ENCODE peak calls at places on chromosomes 13 and 19, in nine cellular contexts. One of them, this sample, is unnamed.

GRCh38 chr19:23071087-23071511 is 45.7 kb upstream of the ZNF730 start:
- DNase-seq in COR-L47: no peak
- DNase-seq in NCI-H1436: no peak
- DNase-seq in CD4-positive, CD25-positive, alpha-beta regulatory T cell: no peak
- DNase-seq in ELR: peak; percentile 49
- DNase-seq in Calu3: no peak
- DNase-seq in stimulated activated naive CD4-positive, alpha-beta T cell: no peak
- DNase-seq in activated T-cell treated with anti-CD3 and anti-CD28 coated beads for 1 hour: no peak
- DNase-seq in adrenal gland: no peak
- DNase-seq in this sample: peak; percentile 70

GRCh38 chr13:72504026-72504925 is 223.2 kb downstream of the MZT1 start:
- DNase-seq in adrenal gland: no peak
- DNase-seq in stimulated activated naive CD4-positive, alpha-beta T cell: no peak
- DNase-seq in Calu3: no peak
- DNase-seq in activated T-cell treated with anti-CD3 and anti-CD28 coated beads for 1 hour: no peak
- DNase-seq in COR-L47: no peak
- DNase-seq in NCI-H1436: no peak
- DNase-seq in ELR: no peak
- DNase-seq in CD4-positive, CD25-positive, alpha-beta regulatory T cell: no peak
- DNase-seq in this sample: no peak

GRCh38 chr19:4052114-4052992 is 14.3 kb downstream of the ZBTB7A start:
- DNase-seq in Calu3: peak; percentile 93
- DNase-seq in CD4-positive, CD25-positive, alpha-beta regulatory T cell: no peak
- DNase-seq in activated T-cell treated with anti-CD3 and anti-CD28 coated beads for 1 hour: no peak
- DNase-seq in adrenal gland: peak; percentile 89
- DNase-seq in COR-L47: no peak
- DNase-seq in stimulated activated naive CD4-positive, alpha-beta T cell: no peak
- DNase-seq in NCI-H1436: no peak
- DNase-seq in ELR: peak; percentile 76
- DNase-seq in this sample: peak; percentile 87

GRCh38 chr19:48190288-48191284 is 20.1 kb downstream of the ZSWIM9 start:
- DNase-seq in adrenal gland: peak; percentile 66
- DNase-seq in ELR: peak; percentile 51
- DNase-seq in stimulated activated naive CD4-positive, alpha-beta T cell: peak; percentile 23
- DNase-seq in COR-L47: peak; percentile 98
- DNase-seq in activated T-cell treated with anti-CD3 and anti-CD28 coated beads for 1 hour: no peak
- DNase-seq in Calu3: peak; percentile 86
- DNase-seq in CD4-positive, CD25-positive, alpha-beta regulatory T cell: peak; percentile 55
- DNase-seq in NCI-H1436: peak; percentile 97
- DNase-seq in this sample: no peak

GRCh38 chr13:90305796-90306195 is 1041.7 kb upstream of the MIR17HG start:
- DNase-seq in stimulated activated naive CD4-positive, alpha-beta T cell: no peak
- DNase-seq in NCI-H1436: no peak
- DNase-seq in Calu3: no peak
- DNase-seq in ELR: no peak
- DNase-seq in activated T-cell treated with anti-CD3 and anti-CD28 coated beads for 1 hour: no peak
- DNase-seq in COR-L47: no peak
- DNase-seq in adrenal gland: no peak
- DNase-seq in CD4-positive, CD25-positive, alpha-beta regulatory T cell: no peak
- DNase-seq in this sample: no peak

GRCh38 chr19:17336872-17337674 is at the start of gene GTPBP3:
- DNase-seq in Calu3: peak; percentile 93
- DNase-seq in COR-L47: peak; percentile 99
- DNase-seq in NCI-H1436: peak; percentile 99
- DNase-seq in CD4-positive, CD25-positive, alpha-beta regulatory T cell: peak; percentile 99
- DNase-seq in activated T-cell treated with anti-CD3 and anti-CD28 coated beads for 1 hour: peak; percentile 94
- DNase-seq in adrenal gland: peak; percentile 99
- DNase-seq in stimulated activated naive CD4-positive, alpha-beta T cell: peak; percentile 90
- DNase-seq in ELR: peak; percentile 100
- DNase-seq in this sample: peak; percentile 98

GRCh38 chr19:44785271-44785670 is 7.6 kb downstream of the CBLC start:
- DNase-seq in CD4-positive, CD25-positive, alpha-beta regulatory T cell: no peak
- DNase-seq in adrenal gland: no peak
- DNase-seq in ELR: no peak
- DNase-seq in stimulated activated naive CD4-positive, alpha-beta T cell: no peak
- DNase-seq in activated T-cell treated with anti-CD3 and anti-CD28 coated beads for 1 hour: no peak
- DNase-seq in Calu3: no peak
- DNase-seq in COR-L47: no peak
- DNase-seq in NCI-H1436: no peak
- DNase-seq in this sample: no peak

GRCh38 chr13:111629933-111630332 is 309.5 kb downstream of the TEX29 start:
- DNase-seq in Calu3: no peak
- DNase-seq in adrenal gland: no peak
- DNase-seq in ELR: no peak
- DNase-seq in activated T-cell treated with anti-CD3 and anti-CD28 coated beads for 1 hour: no peak
- DNase-seq in stimulated activated naive CD4-positive, alpha-beta T cell: no peak
- DNase-seq in CD4-positive, CD25-positive, alpha-beta regulatory T cell: no peak
- DNase-seq in NCI-H1436: peak; percentile 59
- DNase-seq in COR-L47: peak; percentile 49
- DNase-seq in this sample: no peak

GRCh38 chr19:54551293-54551692 is 22.3 kb upstream of the LILRA2 start:
- DNase-seq in NCI-H1436: no peak
- DNase-seq in ELR: no peak
- DNase-seq in activated T-cell treated with anti-CD3 and anti-CD28 coated beads for 1 hour: no peak
- DNase-seq in COR-L47: no peak
- DNase-seq in adrenal gland: no peak
- DNase-seq in CD4-positive, CD25-positive, alpha-beta regulatory T cell: no peak
- DNase-seq in Calu3: no peak
- DNase-seq in stimulated activated naive CD4-positive, alpha-beta T cell: no peak
- DNase-seq in this sample: no peak

GRCh38 chr13:96958286-96958891 is 35.9 kb downstream of the OXGR1 start:
- DNase-seq in CD4-positive, CD25-positive, alpha-beta regulatory T cell: peak; percentile 15
- DNase-seq in COR-L47: peak; percentile 63
- DNase-seq in adrenal gland: no peak
- DNase-seq in stimulated activated naive CD4-positive, alpha-beta T cell: no peak
- DNase-seq in activated T-cell treated with anti-CD3 and anti-CD28 coated beads for 1 hour: no peak
- DNase-seq in Calu3: no peak
- DNase-seq in NCI-H1436: peak; percentile 69
- DNase-seq in ELR: peak; percentile 61
- DNase-seq in this sample: no peak

This sample was measured in right cardiac atrium.